ENCODE peak calls at places on chromosomes 13 and 19, in nine cellular contexts. I is NCI-H1092, K is left colon, F is epithelial cell of prostate, M is caudate nucleus, D is GM04504, H is psoas muscle, L is left ventricle myocardium inferior, P is GM12892. J is an unnamed sample.

GRCh38 chr19:43765109-43765876 is 10.5 kb upstream of the SMG9 start:
- DNase-seq in I (no peak), K (peak; percentile 74), F (peak; percentile 81), M (peak; percentile 10), D (peak; percentile 93), H (peak; percentile 82), L (no peak), P (no peak), J (peak; percentile 95)

GRCh38 chr13:100096526-100096925 is 7.6 kb downstream of the PCCA start:
- DNase-seq in I (no peak), K (no peak), F (no peak), M (no peak), D (no peak), H (no peak), L (no peak), P (no peak), J (no peak)

GRCh38 chr13:30870049-30870884 is 35.8 kb upstream of the MEDAG start:
- DNase-seq in I (no peak), K (peak; percentile 80), F (no peak), M (no peak), D (peak; percentile 94), H (peak; percentile 91), L (peak; percentile 64), P (peak; percentile 40), J (peak; percentile 32)

GRCh38 chr13:26847281-26847680 is 86.7 kb upstream of the GPR12 start:
- DNase-seq in I (no peak), K (no peak), F (no peak), M (no peak), D (no peak), H (no peak), L (no peak), P (no peak), J (no peak)

GRCh38 chr19:29098863-29099481 is 114.0 kb downstream of the UQCRFS1 start:
- DNase-seq in I (no peak), K (peak; percentile 33), F (peak; percentile 39), M (peak; percentile 19), D (peak; percentile 82), H (peak; percentile 84), L (peak; percentile 57), P (no peak), J (no peak)

GRCh38 chr13:99500839-99501134 is 485 bp upstream of the TM9SF2 start:
- DNase-seq in I (no peak), K (no peak), F (no peak), M (no peak), D (no peak), H (no peak), L (no peak), P (no peak), J (no peak)

GRCh38 chr19:40269216-40269940 is 15.8 kb downstream of the AKT2 start:
- DNase-seq in I (no peak), K (no peak), F (no peak), M (no peak), D (no peak), H (no peak), L (no peak), P (no peak), J (no peak)

GRCh38 chr13:58032676-58033440 is 401.3 kb downstream of the PCDH17 start:
- DNase-seq in I (no peak), K (no peak), F (no peak), M (no peak), D (no peak), H (no peak), L (no peak), P (no peak), J (no peak)

GRCh38 chr19:39765091-39766076 is 13.3 kb upstream of the LEUTX start:
- DNase-seq in I (no peak), K (no peak), F (no peak), M (no peak), D (peak; percentile 10), H (peak; percentile 27), L (no peak), P (no peak), J (peak; percentile 7)

GRCh38 chr13:108305655-108306054 is 36.1 kb downstream of the TNFSF13B start:
- DNase-seq in I (no peak), K (no peak), F (no peak), M (no peak), D (no peak), H (no peak), L (no peak), P (no peak), J (no peak)

GRCh38 chr13:65530688-65531087 is 1699.4 kb downstream of the PCDH9 start:
- DNase-seq in I (no peak), K (no peak), F (no peak), M (no peak), D (no peak), H (no peak), L (no peak), P (no peak), J (no peak)